ENCODE peak calls at places on chromosomes 13 and 19, in nine cellular contexts. One of them, this sample, is unnamed.

GRCh38 chr13:96089749-96090239 is at the start of gene HS6ST3:
- DNase-seq in BE2C: peak
- DNase-seq in Calu3: no peak
- DNase-seq in activated B cell treated with CpG ODN at 0.5 μM for 24 hours: no peak
- DNase-seq in lower lobe of right lung: no peak
- DNase-seq in WERI-Rb-1: peak
- DNase-seq in astrocyte of the cerebellum: no peak
- DNase-seq in HFFc6: no peak
- DNase-seq in choroid plexus epithelial cell: peak
- DNase-seq in this sample: peak

GRCh38 chr13:77325371-77325941 is 1.4 kb downstream of the MYCBP2 start:
- DNase-seq in BE2C: no peak
- DNase-seq in Calu3: no peak
- DNase-seq in activated B cell treated with CpG ODN at 0.5 μM for 24 hours: no peak
- DNase-seq in lower lobe of right lung: no peak
- DNase-seq in WERI-Rb-1: no peak
- DNase-seq in astrocyte of the cerebellum: no peak
- DNase-seq in HFFc6: no peak
- DNase-seq in choroid plexus epithelial cell: peak
- DNase-seq in this sample: no peak

GRCh38 chr19:35909684-35910035 is 1.6 kb upstream of the TYROBP start:
- DNase-seq in BE2C: no peak
- DNase-seq in Calu3: no peak
- DNase-seq in activated B cell treated with CpG ODN at 0.5 μM for 24 hours: no peak
- DNase-seq in lower lobe of right lung: no peak
- DNase-seq in WERI-Rb-1: no peak
- DNase-seq in astrocyte of the cerebellum: no peak
- DNase-seq in HFFc6: no peak
- DNase-seq in choroid plexus epithelial cell: no peak
- DNase-seq in this sample: no peak

GRCh38 chr13:99336750-99337149 is 29.6 kb upstream of the GPR183 start:
- DNase-seq in BE2C: no peak
- DNase-seq in Calu3: no peak
- DNase-seq in activated B cell treated with CpG ODN at 0.5 μM for 24 hours: no peak
- DNase-seq in lower lobe of right lung: no peak
- DNase-seq in WERI-Rb-1: no peak
- DNase-seq in astrocyte of the cerebellum: no peak
- DNase-seq in HFFc6: no peak
- DNase-seq in choroid plexus epithelial cell: no peak
- DNase-seq in this sample: no peak

GRCh38 chr19:982567-983170 is 1.5 kb upstream of the WDR18 start:
- DNase-seq in BE2C: peak
- DNase-seq in Calu3: peak
- DNase-seq in activated B cell treated with CpG ODN at 0.5 μM for 24 hours: peak
- DNase-seq in lower lobe of right lung: peak
- DNase-seq in WERI-Rb-1: peak
- DNase-seq in astrocyte of the cerebellum: no peak
- DNase-seq in HFFc6: peak
- DNase-seq in choroid plexus epithelial cell: peak
- DNase-seq in this sample: peak

GRCh38 chr13:30734434-30734833 is 909 bp upstream of the ALOX5AP start:
- DNase-seq in BE2C: no peak
- DNase-seq in Calu3: no peak
- DNase-seq in activated B cell treated with CpG ODN at 0.5 μM for 24 hours: no peak
- DNase-seq in lower lobe of right lung: no peak
- DNase-seq in WERI-Rb-1: no peak
- DNase-seq in astrocyte of the cerebellum: no peak
- DNase-seq in HFFc6: peak
- DNase-seq in choroid plexus epithelial cell: peak
- DNase-seq in this sample: no peak

GRCh38 chr13:110327036-110327790 is 20.1 kb downstream of the COL4A2 start:
- DNase-seq in BE2C: no peak
- DNase-seq in Calu3: no peak
- DNase-seq in activated B cell treated with CpG ODN at 0.5 μM for 24 hours: no peak
- DNase-seq in lower lobe of right lung: no peak
- DNase-seq in WERI-Rb-1: no peak
- DNase-seq in astrocyte of the cerebellum: no peak
- DNase-seq in HFFc6: no peak
- DNase-seq in choroid plexus epithelial cell: peak
- DNase-seq in this sample: no peak

GRCh38 chr19:10518444-10519361 is 1.5 kb upstream of the S1PR5 start:
- DNase-seq in BE2C: no peak
- DNase-seq in Calu3: no peak
- DNase-seq in activated B cell treated with CpG ODN at 0.5 μM for 24 hours: no peak
- DNase-seq in lower lobe of right lung: no peak
- DNase-seq in WERI-Rb-1: no peak
- DNase-seq in astrocyte of the cerebellum: no peak
- DNase-seq in HFFc6: no peak
- DNase-seq in choroid plexus epithelial cell: no peak
- DNase-seq in this sample: no peak

GRCh38 chr19:41223431-41224234 is 4.6 kb downstream of the AXL start:
- DNase-seq in BE2C: no peak
- DNase-seq in Calu3: peak
- DNase-seq in activated B cell treated with CpG ODN at 0.5 μM for 24 hours: no peak
- DNase-seq in lower lobe of right lung: no peak
- DNase-seq in WERI-Rb-1: no peak
- DNase-seq in astrocyte of the cerebellum: peak
- DNase-seq in HFFc6: peak
- DNase-seq in choroid plexus epithelial cell: peak
- DNase-seq in this sample: no peak

GRCh38 chr19:48913114-48913513 is 13.0 kb downstream of the NUCB1 start:
- DNase-seq in BE2C: no peak
- DNase-seq in Calu3: no peak
- DNase-seq in activated B cell treated with CpG ODN at 0.5 μM for 24 hours: no peak
- DNase-seq in lower lobe of right lung: no peak
- DNase-seq in WERI-Rb-1: no peak
- DNase-seq in astrocyte of the cerebellum: no peak
- DNase-seq in HFFc6: no peak
- DNase-seq in choroid plexus epithelial cell: peak
- DNase-seq in this sample: no peak

GRCh38 chr13:104008571-104009435 is 942.6 kb upstream of the SLC10A2 start:
- DNase-seq in BE2C: peak
- DNase-seq in Calu3: no peak
- DNase-seq in activated B cell treated with CpG ODN at 0.5 μM for 24 hours: no peak
- DNase-seq in lower lobe of right lung: no peak
- DNase-seq in WERI-Rb-1: no peak
- DNase-seq in astrocyte of the cerebellum: peak
- DNase-seq in HFFc6: no peak
- DNase-seq in choroid plexus epithelial cell: peak
- DNase-seq in this sample: no peak

GRCh38 chr19:16069813-16070365 is 6.4 kb upstream of the TPM4 start:
- DNase-seq in BE2C: no peak
- DNase-seq in Calu3: peak
- DNase-seq in activated B cell treated with CpG ODN at 0.5 μM for 24 hours: no peak
- DNase-seq in lower lobe of right lung: peak
- DNase-seq in WERI-Rb-1: no peak
- DNase-seq in astrocyte of the cerebellum: no peak
- DNase-seq in HFFc6: no peak
- DNase-seq in choroid plexus epithelial cell: no peak
- DNase-seq in this sample: no peak

GRCh38 chr19:16064209-16064889 is 11.9 kb upstream of the TPM4 start:
- DNase-seq in BE2C: no peak
- DNase-seq in Calu3: no peak
- DNase-seq in activated B cell treated with CpG ODN at 0.5 μM for 24 hours: no peak
- DNase-seq in lower lobe of right lung: peak
- DNase-seq in WERI-Rb-1: no peak
- DNase-seq in astrocyte of the cerebellum: no peak
- DNase-seq in HFFc6: no peak
- DNase-seq in choroid plexus epithelial cell: peak
- DNase-seq in this sample: no peak

GRCh38 chr19:16067205-16067938 is 8.9 kb upstream of the TPM4 start:
- DNase-seq in BE2C: no peak
- DNase-seq in Calu3: peak
- DNase-seq in activated B cell treated with CpG ODN at 0.5 μM for 24 hours: no peak
- DNase-seq in lower lobe of right lung: peak
- DNase-seq in WERI-Rb-1: no peak
- DNase-seq in astrocyte of the cerebellum: peak
- DNase-seq in HFFc6: peak
- DNase-seq in choroid plexus epithelial cell: peak
- DNase-seq in this sample: no peak

GRCh38 chr19:16068696-16069259 is 7.5 kb upstream of the TPM4 start:
- DNase-seq in BE2C: no peak
- DNase-seq in Calu3: no peak
- DNase-seq in activated B cell treated with CpG ODN at 0.5 μM for 24 hours: no peak
- DNase-seq in lower lobe of right lung: peak
- DNase-seq in WERI-Rb-1: no peak
- DNase-seq in astrocyte of the cerebellum: no peak
- DNase-seq in HFFc6: no peak
- DNase-seq in choroid plexus epithelial cell: no peak
- DNase-seq in this sample: no peak

DNA sequence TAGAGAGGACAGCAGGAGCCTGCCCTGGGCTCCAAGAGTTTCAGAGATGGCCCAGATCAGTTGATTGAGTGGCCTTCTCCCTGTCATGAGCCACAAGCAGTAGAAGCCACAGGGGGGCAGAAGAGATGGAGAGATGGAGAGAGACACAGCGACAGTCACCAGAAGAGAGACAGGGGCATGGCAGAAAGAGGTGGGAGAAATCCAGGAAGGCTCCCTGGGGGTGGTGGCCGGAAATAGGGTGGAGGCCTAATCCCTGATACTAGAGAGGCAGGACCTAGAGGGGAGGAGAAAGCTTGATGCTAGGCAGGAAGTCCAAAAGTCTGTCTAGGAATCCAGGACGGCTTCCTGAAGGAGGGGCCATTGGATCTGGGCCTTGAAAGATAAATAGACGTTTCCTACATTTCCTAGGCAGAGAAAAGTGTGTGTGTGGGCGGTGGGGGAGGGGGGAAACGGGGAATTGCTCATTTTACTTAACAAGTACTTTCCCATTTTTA is 9.6 kb upstream of the TPM4 start:
- DNase-seq in BE2C: peak
- DNase-seq in Calu3: peak
- DNase-seq in activated B cell treated with CpG ODN at 0.5 μM for 24 hours: no peak
- DNase-seq in lower lobe of right lung: peak
- DNase-seq in WERI-Rb-1: peak
- DNase-seq in astrocyte of the cerebellum: no peak
- DNase-seq in HFFc6: peak
- DNase-seq in choroid plexus epithelial cell: no peak
- DNase-seq in this sample: no peak
- TF ChIP-seq CTCF in BE2C: peak
- TF ChIP-seq CTCF in Calu3: no peak
- TF ChIP-seq CTCF in activated B cell treated with CpG ODN at 0.5 μM for 24 hours: no peak
- TF ChIP-seq CTCF in lower lobe of right lung: peak
- TF ChIP-seq CTCF in WERI-Rb-1: peak
- TF ChIP-seq CTCF in astrocyte of the cerebellum: peak
- TF ChIP-seq CTCF in HFFc6: peak
- TF ChIP-seq CTCF in choroid plexus epithelial cell: peak
- TF ChIP-seq CTCF in this sample: no peak

DNA sequence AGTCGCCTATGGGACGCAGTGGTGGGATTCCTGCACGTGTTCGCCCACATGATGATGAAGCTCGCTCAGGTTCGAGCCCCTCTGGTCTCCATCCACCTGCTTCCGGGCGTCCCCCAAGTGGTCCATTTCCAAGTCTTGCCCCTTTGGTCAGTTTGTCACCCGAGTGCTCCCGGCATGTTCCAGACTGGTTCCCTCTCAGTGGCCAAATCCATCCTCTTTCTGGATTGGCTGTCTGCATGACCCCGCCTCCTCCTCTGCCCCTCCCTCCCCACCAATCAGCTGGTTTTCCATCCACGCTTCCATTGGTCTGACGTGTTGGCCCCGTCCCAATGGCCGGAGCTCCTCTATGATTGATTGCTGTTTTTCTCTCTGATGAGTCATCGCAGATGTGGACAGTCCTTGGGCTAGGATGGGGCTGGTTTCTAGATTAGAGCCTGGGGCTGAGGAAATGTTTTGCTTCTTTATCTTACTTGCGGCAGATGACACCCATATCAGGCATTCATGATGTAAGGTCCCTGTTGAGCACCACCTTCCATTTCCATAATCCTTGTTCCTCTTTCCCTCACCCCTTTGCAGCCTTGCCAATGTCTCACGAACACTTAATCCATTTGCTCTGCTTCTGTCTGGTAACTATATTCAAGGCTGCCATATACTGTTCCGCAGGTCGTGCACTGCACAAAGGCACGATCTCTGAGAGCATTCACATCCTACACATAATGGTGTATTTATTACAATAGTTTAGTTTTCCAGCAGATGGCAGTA is 73.8 kb downstream of the MAP4K1 start:
- DNase-seq in BE2C: peak
- DNase-seq in Calu3: peak
- DNase-seq in activated B cell treated with CpG ODN at 0.5 μM for 24 hours: no peak
- DNase-seq in lower lobe of right lung: peak
- DNase-seq in WERI-Rb-1: peak
- DNase-seq in astrocyte of the cerebellum: peak
- DNase-seq in HFFc6: peak
- DNase-seq in choroid plexus epithelial cell: peak
- DNase-seq in this sample: no peak
- TF ChIP-seq CTCF in BE2C: peak
- TF ChIP-seq CTCF in Calu3: no peak
- TF ChIP-seq CTCF in activated B cell treated with CpG ODN at 0.5 μM for 24 hours: peak
- TF ChIP-seq CTCF in lower lobe of right lung: peak
- TF ChIP-seq CTCF in WERI-Rb-1: peak
- TF ChIP-seq CTCF in astrocyte of the cerebellum: peak
- TF ChIP-seq CTCF in HFFc6: peak
- TF ChIP-seq CTCF in choroid plexus epithelial cell: peak
- TF ChIP-seq CTCF in this sample: no peak

DNA sequence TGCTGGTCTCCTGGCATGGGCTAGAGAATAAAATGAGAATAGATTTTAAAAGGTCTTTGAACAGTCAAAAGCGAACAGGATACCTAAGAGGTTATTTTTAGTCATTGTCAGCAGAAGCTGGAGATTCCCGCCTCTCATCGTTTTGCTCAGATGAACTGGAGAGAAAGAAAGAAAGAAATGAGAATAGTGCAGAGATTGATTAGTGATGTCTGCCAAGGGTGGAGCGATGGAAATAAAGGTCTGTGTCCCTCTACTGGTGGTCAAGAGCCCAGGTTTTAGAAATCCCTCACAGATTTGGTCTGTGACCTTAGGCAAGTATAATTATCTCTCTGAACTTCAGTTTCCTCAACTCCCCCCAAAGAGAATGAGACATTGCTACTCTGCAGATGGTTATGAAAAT is 5.4 kb downstream of the NCAN start:
- DNase-seq in BE2C: no peak
- DNase-seq in Calu3: no peak
- DNase-seq in activated B cell treated with CpG ODN at 0.5 μM for 24 hours: no peak
- DNase-seq in lower lobe of right lung: no peak
- DNase-seq in WERI-Rb-1: no peak
- DNase-seq in astrocyte of the cerebellum: no peak
- DNase-seq in HFFc6: peak
- DNase-seq in choroid plexus epithelial cell: peak
- DNase-seq in this sample: no peak
- TF ChIP-seq CTCF in BE2C: peak
- TF ChIP-seq CTCF in Calu3: no peak
- TF ChIP-seq CTCF in activated B cell treated with CpG ODN at 0.5 μM for 24 hours: no peak
- TF ChIP-seq CTCF in lower lobe of right lung: no peak
- TF ChIP-seq CTCF in WERI-Rb-1: no peak
- TF ChIP-seq CTCF in astrocyte of the cerebellum: no peak
- TF ChIP-seq CTCF in HFFc6: peak
- TF ChIP-seq CTCF in choroid plexus epithelial cell: peak
- TF ChIP-seq CTCF in this sample: no peak

DNA sequence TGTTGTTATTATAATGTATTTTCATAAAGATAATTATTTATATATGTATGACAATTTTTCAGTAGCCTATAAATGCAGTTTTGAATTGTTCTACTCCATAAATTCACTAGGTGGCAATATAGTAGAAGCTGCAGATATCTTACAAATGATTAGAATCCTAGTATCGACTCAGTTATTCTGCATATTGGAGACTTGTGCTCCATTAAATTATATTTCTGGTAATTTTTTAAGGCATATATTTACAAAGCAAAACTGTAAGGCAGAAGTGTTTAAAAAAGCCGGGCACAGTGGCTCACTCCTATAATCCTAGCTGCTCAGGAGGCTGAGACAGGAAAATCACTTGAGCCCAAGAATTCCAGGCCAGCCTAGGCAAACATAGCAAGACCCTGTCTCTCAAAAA is 58.7 kb downstream of the DPY19L3 start:
- DNase-seq in BE2C: no peak
- DNase-seq in Calu3: no peak
- DNase-seq in activated B cell treated with CpG ODN at 0.5 μM for 24 hours: no peak
- DNase-seq in lower lobe of right lung: no peak
- DNase-seq in WERI-Rb-1: no peak
- DNase-seq in astrocyte of the cerebellum: no peak
- DNase-seq in HFFc6: peak
- DNase-seq in choroid plexus epithelial cell: peak
- DNase-seq in this sample: no peak
- TF ChIP-seq CTCF in BE2C: peak
- TF ChIP-seq CTCF in Calu3: peak
- TF ChIP-seq CTCF in activated B cell treated with CpG ODN at 0.5 μM for 24 hours: no peak
- TF ChIP-seq CTCF in lower lobe of right lung: no peak
- TF ChIP-seq CTCF in WERI-Rb-1: no peak
- TF ChIP-seq CTCF in astrocyte of the cerebellum: peak
- TF ChIP-seq CTCF in HFFc6: peak
- TF ChIP-seq CTCF in choroid plexus epithelial cell: peak
- TF ChIP-seq CTCF in this sample: no peak

This sample was measured in mesothelial cell of epicardium.